ENCODE peak calls at places on chromosome 11, in seven cellular contexts. One of them, this sample, is unnamed.

GRCh38 chr11:36059660-36060059 is 115.8 kb downstream of the LDLRAD3 start:
- DNase-seq in GM12878: no peak
- DNase-seq in H1: no peak
- DNase-seq in HepG2: no peak
- DNase-seq in SK-N-SH: no peak
- DNase-seq in HCT116: no peak
- DNase-seq in T47D: no peak
- DNase-seq in this sample: no peak

GRCh38 chr11:112100457-112100856 is 13.8 kb downstream of the SDHD start:
- DNase-seq in HepG2: no peak
- DNase-seq in H1: no peak
- DNase-seq in GM12878: no peak
- DNase-seq in T47D: no peak
- DNase-seq in SK-N-SH: no peak
- DNase-seq in HCT116: no peak
- DNase-seq in this sample: no peak

GRCh38 chr11:124884340-124884739 is 13.3 kb downstream of the ROBO4 start:
- DNase-seq in GM12878: no peak
- DNase-seq in SK-N-SH: no peak
- DNase-seq in HepG2: no peak
- DNase-seq in H1: no peak
- DNase-seq in HCT116: no peak
- DNase-seq in T47D: no peak
- DNase-seq in this sample: no peak

GRCh38 chr11:14075118-14075601 is 112.6 kb downstream of the SPON1 start:
- DNase-seq in H1: no peak
- DNase-seq in GM12878: no peak
- DNase-seq in HCT116: no peak
- DNase-seq in HepG2: no peak
- DNase-seq in T47D: no peak
- DNase-seq in SK-N-SH: no peak
- DNase-seq in this sample: no peak

GRCh38 chr11:70364745-70365535 is 33.4 kb upstream of the CTTN start:
- DNase-seq in H1: no peak
- DNase-seq in HCT116: no peak
- DNase-seq in SK-N-SH: no peak
- DNase-seq in HepG2: no peak
- DNase-seq in GM12878: peak
- DNase-seq in T47D: no peak
- DNase-seq in this sample: no peak

GRCh38 chr11:63775221-63775620 is 6.6 kb upstream of the ZFTA start:
- DNase-seq in SK-N-SH: no peak
- DNase-seq in HepG2: no peak
- DNase-seq in H1: no peak
- DNase-seq in GM12878: no peak
- DNase-seq in T47D: peak
- DNase-seq in HCT116: no peak
- DNase-seq in this sample: no peak

GRCh38 chr11:31254411-31254810 is 115.1 kb downstream of the DCDC1 start:
- DNase-seq in GM12878: no peak
- DNase-seq in SK-N-SH: no peak
- DNase-seq in T47D: peak
- DNase-seq in HepG2: no peak
- DNase-seq in H1: no peak
- DNase-seq in HCT116: no peak
- DNase-seq in this sample: no peak

GRCh38 chr11:22521226-22521625 is 104.4 kb downstream of the FANCF start:
- DNase-seq in SK-N-SH: no peak
- DNase-seq in HCT116: peak
- DNase-seq in T47D: no peak
- DNase-seq in GM12878: no peak
- DNase-seq in HepG2: peak
- DNase-seq in H1: no peak
- DNase-seq in this sample: peak

GRCh38 chr11:17328856-17329490 is 22.6 kb upstream of the NCR3LG1 start:
- DNase-seq in SK-N-SH: no peak
- DNase-seq in GM12878: no peak
- DNase-seq in HepG2: no peak
- DNase-seq in T47D: no peak
- DNase-seq in HCT116: no peak
- DNase-seq in H1: no peak
- DNase-seq in this sample: no peak

GRCh38 chr11:11370263-11371060 is 17.4 kb upstream of the CSNK2A3 start:
- DNase-seq in HCT116: no peak
- DNase-seq in GM12878: no peak
- DNase-seq in T47D: no peak
- DNase-seq in H1: no peak
- DNase-seq in SK-N-SH: no peak
- DNase-seq in HepG2: no peak
- DNase-seq in this sample: no peak

GRCh38 chr11:10441652-10442503 is 13.2 kb upstream of the AMPD3 start:
- DNase-seq in GM12878: peak
- DNase-seq in SK-N-SH: no peak
- DNase-seq in HCT116: no peak
- DNase-seq in H1: no peak
- DNase-seq in HepG2: no peak
- DNase-seq in T47D: no peak
- DNase-seq in this sample: no peak

GRCh38 chr11:96464695-96465307 is 75.0 kb downstream of the JRKL start:
- DNase-seq in SK-N-SH: peak
- DNase-seq in T47D: peak
- DNase-seq in HepG2: peak
- DNase-seq in HCT116: peak
- DNase-seq in GM12878: peak
- DNase-seq in H1: no peak
- DNase-seq in this sample: peak

GRCh38 chr11:2686360-2687222 is 13.2 kb downstream of the KCNQ1OT1 start:
- DNase-seq in SK-N-SH: no peak
- DNase-seq in HCT116: no peak
- DNase-seq in T47D: no peak
- DNase-seq in GM12878: no peak
- DNase-seq in HepG2: no peak
- DNase-seq in H1: no peak
- DNase-seq in this sample: no peak

GRCh38 chr11:44550123-44550522 is 15.3 kb upstream of the CD82 start:
- DNase-seq in T47D: no peak
- DNase-seq in H1: no peak
- DNase-seq in HepG2: no peak
- DNase-seq in GM12878: no peak
- DNase-seq in SK-N-SH: no peak
- DNase-seq in HCT116: no peak
- DNase-seq in this sample: no peak

GRCh38 chr11:78050964-78051831 is 12.5 kb upstream of the THRSP start:
- DNase-seq in T47D: no peak
- DNase-seq in HepG2: peak
- DNase-seq in GM12878: no peak
- DNase-seq in H1: no peak
- DNase-seq in HCT116: no peak
- DNase-seq in SK-N-SH: no peak
- DNase-seq in this sample: peak

GRCh38 chr11:75142714-75143419 is 8.0 kb upstream of the SLCO2B1 start:
- DNase-seq in T47D: no peak
- DNase-seq in H1: peak
- DNase-seq in GM12878: peak
- DNase-seq in HepG2: peak
- DNase-seq in SK-N-SH: peak
- DNase-seq in HCT116: peak
- DNase-seq in this sample: peak

GRCh38 chr11:75734491-75735180 is 17.0 kb downstream of the MOGAT2 start:
- DNase-seq in T47D: no peak
- DNase-seq in H1: no peak
- DNase-seq in HepG2: peak
- DNase-seq in SK-N-SH: no peak
- DNase-seq in GM12878: no peak
- DNase-seq in HCT116: no peak
- DNase-seq in this sample: no peak

GRCh38 chr11:131690776-131691557 is 320.6 kb downstream of the NTM start:
- DNase-seq in HepG2: no peak
- DNase-seq in HCT116: no peak
- DNase-seq in H1: no peak
- DNase-seq in GM12878: no peak
- DNase-seq in SK-N-SH: no peak
- DNase-seq in T47D: no peak
- DNase-seq in this sample: no peak

GRCh38 chr11:61917357-61918109 is at the start of gene RAB3IL1:
- DNase-seq in GM12878: no peak
- DNase-seq in HCT116: no peak
- DNase-seq in H1: no peak
- DNase-seq in HepG2: no peak
- DNase-seq in SK-N-SH: peak
- DNase-seq in T47D: peak
- DNase-seq in this sample: peak

DNA sequence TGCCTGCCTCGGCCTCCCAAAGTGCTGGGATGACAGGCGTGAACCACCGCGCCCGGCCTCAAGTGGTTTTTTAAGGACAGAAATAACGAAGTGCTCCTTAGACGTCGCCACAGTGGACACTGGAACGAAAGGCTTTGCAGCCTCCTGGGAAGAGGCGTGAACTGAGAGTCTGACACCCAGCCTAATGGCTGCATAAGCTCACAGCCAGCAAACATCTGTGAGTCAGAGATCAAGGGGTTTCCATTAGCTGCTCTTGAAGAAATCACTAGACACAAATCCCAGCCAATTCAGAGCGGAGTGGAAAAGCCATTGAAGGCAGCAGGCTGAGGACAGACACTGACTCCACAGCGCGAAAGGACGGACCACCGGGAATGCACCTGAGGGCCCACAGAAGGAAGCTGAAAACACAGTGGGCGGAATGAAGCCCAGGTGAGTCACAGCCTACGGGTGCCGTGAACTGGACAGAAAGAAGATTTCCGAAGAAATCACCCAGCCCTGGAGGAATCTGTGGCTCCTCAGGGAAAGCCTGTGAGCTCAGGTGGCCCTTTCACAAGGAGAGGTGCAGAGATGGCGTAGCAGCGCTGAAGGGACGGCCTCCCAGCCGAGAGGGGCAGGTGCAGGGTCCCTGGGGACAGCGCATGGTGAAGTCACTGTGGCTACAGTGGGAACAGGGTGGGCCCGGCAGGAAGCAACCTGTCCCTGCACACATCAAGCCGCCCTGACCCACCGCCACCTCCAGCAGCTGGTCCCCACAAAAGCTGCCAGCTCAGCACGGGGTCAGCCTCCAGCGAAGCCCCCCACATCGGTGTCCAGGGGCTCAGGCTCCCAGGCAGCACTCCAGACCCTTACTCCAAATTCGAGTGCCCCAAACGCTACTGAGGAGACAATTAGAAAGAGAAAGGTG is 11.6 kb downstream of the LMNTD2 start:
- DNase-seq in SK-N-SH: no peak
- DNase-seq in HCT116: no peak
- DNase-seq in H1: no peak
- DNase-seq in GM12878: no peak
- DNase-seq in T47D: no peak
- DNase-seq in HepG2: no peak
- DNase-seq in this sample: no peak
- TF ChIP-seq JUND in SK-N-SH: no peak
- TF ChIP-seq JUND in HCT116: no peak
- TF ChIP-seq JUND in H1: no peak
- TF ChIP-seq JUND in GM12878: no peak
- TF ChIP-seq JUND in T47D: no peak
- TF ChIP-seq JUND in HepG2: no peak
- TF ChIP-seq JUND in this sample: no peak

GRCh38 chr11:34972892-34973291 is 56.5 kb downstream of the PDHX start:
- DNase-seq in HCT116: no peak
- DNase-seq in T47D: no peak
- DNase-seq in GM12878: no peak
- DNase-seq in H1: no peak
- DNase-seq in SK-N-SH: no peak
- DNase-seq in HepG2: no peak
- DNase-seq in this sample: no peak
- TF ChIP-seq JUND in HCT116: no peak
- TF ChIP-seq JUND in T47D: no peak
- TF ChIP-seq JUND in GM12878: no peak
- TF ChIP-seq JUND in H1: no peak
- TF ChIP-seq JUND in SK-N-SH: no peak
- TF ChIP-seq JUND in HepG2: no peak
- TF ChIP-seq JUND in this sample: no peak

GRCh38 chr11:118806400-118806799 is 15.4 kb upstream of the DDX6 start:
- DNase-seq in HCT116: no peak
- DNase-seq in H1: no peak
- DNase-seq in HepG2: no peak
- DNase-seq in GM12878: no peak
- DNase-seq in SK-N-SH: no peak
- DNase-seq in T47D: peak
- DNase-seq in this sample: no peak

GRCh38 chr11:118799372-118799771 is 8.4 kb upstream of the DDX6 start:
- DNase-seq in GM12878: no peak
- DNase-seq in H1: no peak
- DNase-seq in HepG2: no peak
- DNase-seq in T47D: no peak
- DNase-seq in HCT116: no peak
- DNase-seq in SK-N-SH: no peak
- DNase-seq in this sample: no peak

GRCh38 chr11:118807800-118808778 is 17.1 kb upstream of the DDX6 start:
- DNase-seq in T47D: no peak
- DNase-seq in HCT116: no peak
- DNase-seq in SK-N-SH: no peak
- DNase-seq in HepG2: no peak
- DNase-seq in GM12878: no peak
- DNase-seq in H1: no peak
- DNase-seq in this sample: no peak

DNA sequence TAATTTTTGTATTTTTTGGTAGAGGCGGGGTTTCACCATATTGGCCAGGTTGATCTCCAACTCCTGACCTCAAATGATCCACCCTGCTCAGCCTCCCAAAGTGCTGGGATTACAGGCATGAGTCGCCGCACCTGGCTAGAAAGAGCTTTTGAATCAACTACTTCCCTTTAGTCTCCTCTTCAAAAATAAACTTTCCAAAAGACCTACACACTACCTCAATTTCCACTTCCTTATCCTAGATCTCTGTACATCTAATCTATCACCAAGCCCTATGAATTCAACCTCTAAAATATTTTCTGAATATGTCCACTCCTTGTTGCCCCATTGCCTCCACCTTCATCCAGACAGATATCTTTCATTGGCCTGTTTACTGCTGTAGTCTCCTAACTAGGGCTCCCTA is 13.1 kb upstream of the DDX6 start:
- DNase-seq in H1: no peak
- DNase-seq in T47D: no peak
- DNase-seq in HCT116: no peak
- DNase-seq in GM12878: no peak
- DNase-seq in HepG2: no peak
- DNase-seq in SK-N-SH: no peak
- DNase-seq in this sample: no peak
- TF ChIP-seq JUND in H1: no peak
- TF ChIP-seq JUND in T47D: no peak
- TF ChIP-seq JUND in HCT116: no peak
- TF ChIP-seq JUND in GM12878: no peak
- TF ChIP-seq JUND in HepG2: no peak
- TF ChIP-seq JUND in SK-N-SH: no peak
- TF ChIP-seq JUND in this sample: no peak

DNA sequence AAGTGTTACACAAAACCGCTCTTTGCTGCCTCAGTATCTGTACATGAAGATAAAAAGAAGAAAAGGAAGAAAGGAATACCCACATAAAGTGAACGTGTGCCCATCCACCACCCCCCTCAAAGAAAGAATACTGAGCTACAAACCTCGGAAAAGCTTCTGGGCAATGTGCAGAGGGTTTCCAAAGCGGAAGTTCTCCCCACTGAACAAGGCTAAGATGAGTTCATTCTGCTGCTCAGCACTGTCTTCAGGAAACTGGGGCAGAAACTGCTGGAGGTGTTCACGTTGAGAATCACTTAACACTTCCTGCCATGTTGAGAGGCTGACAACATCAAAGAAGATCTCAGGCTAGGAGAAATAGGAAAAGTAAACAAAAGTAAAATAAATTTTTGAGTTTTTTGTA is 6.9 kb downstream of the NFRKB start:
- DNase-seq in H1: no peak
- DNase-seq in GM12878: no peak
- DNase-seq in SK-N-SH: no peak
- DNase-seq in T47D: no peak
- DNase-seq in HepG2: no peak
- DNase-seq in HCT116: no peak
- DNase-seq in this sample: no peak
- TF ChIP-seq JUND in H1: no peak
- TF ChIP-seq JUND in GM12878: no peak
- TF ChIP-seq JUND in SK-N-SH: no peak
- TF ChIP-seq JUND in T47D: no peak
- TF ChIP-seq JUND in HepG2: no peak
- TF ChIP-seq JUND in HCT116: no peak
- TF ChIP-seq JUND in this sample: no peak

This sample was measured in K562.